ENCODE peak calls at places on chromosomes 11 and 22, in seven cellular contexts. O, M, J, N, F, Q and E are unnamed samples.

GRCh38 chr11:133531971-133532651 is at the start of gene OPCML:
- DNase-seq in N (no peak), Q (no peak), F (no peak), M (no peak), J (peak; percentile 60), O (no peak), E (no peak)

GRCh38 chr11:31764766-31765165 is 46.4 kb downstream of the PAX6 start:
- DNase-seq in Q (no peak), F (no peak), J (no peak), N (no peak), O (no peak), M (no peak), E (no peak)

GRCh38 chr11:33698921-33699320 is 1.7 kb downstream of the C11orf91 start:
- DNase-seq in N (no peak), F (no peak), M (no peak), Q (no peak), J (no peak), O (no peak), E (peak; percentile 65)

GRCh38 chr11:20715464-20715863 is 46.1 kb downstream of the NELL1 start:
- DNase-seq in N (no peak), F (no peak), Q (no peak), O (no peak), M (no peak), J (no peak), E (no peak)

GRCh38 chr11:58968251-58968711 is 29.0 kb downstream of the GLYATL1 start:
- DNase-seq in M (peak; percentile 70), N (no peak), F (no peak), O (no peak), Q (no peak), J (peak; percentile 55), E (no peak)

GRCh38 chr11:102833731-102834130 is 9.7 kb downstream of the MMP3 start:
- DNase-seq in M (no peak), F (no peak), O (no peak), N (no peak), J (no peak), Q (no peak), E (peak; percentile 65)

GRCh38 chr22:50049299-50050195 is 8.6 kb downstream of the TTLL8 start:
- DNase-seq in F (no peak), Q (no peak), N (no peak), J (no peak), O (no peak), M (no peak), E (no peak)

GRCh38 chr11:105032495-105032894 is 2.4 kb downstream of the CASP1 start:
- DNase-seq in Q (no peak), M (no peak), O (no peak), F (no peak), J (no peak), N (no peak), E (no peak)

GRCh38 chr11:129639300-129639699 is 176.3 kb upstream of the TMEM45B start:
- DNase-seq in M (no peak), N (no peak), J (no peak), O (no peak), Q (no peak), F (peak; percentile 99), E (peak; percentile 96)

GRCh38 chr22:40594924-40595323 is 41.6 kb downstream of the MRTFA start:
- DNase-seq in Q (peak; percentile 36), F (no peak), O (no peak), N (no peak), M (no peak), J (no peak), E (no peak)

GRCh38 chr22:22110548-22111266 is 128.1 kb upstream of the TOP3B start:
- DNase-seq in N (no peak), J (peak; percentile 74), F (peak; percentile 57), O (no peak), Q (no peak), M (no peak), E (peak; percentile 70)

GRCh38 chr22:29524440-29525191 is 28.9 kb downstream of the THOC5 start:
- DNase-seq in N (no peak), Q (no peak), J (peak; percentile 54), F (peak; percentile 25), M (no peak), O (no peak), E (peak; percentile 37)

GRCh38 chr22:35072939-35073338 is 7.0 kb downstream of the ISX start:
- DNase-seq in O (no peak), M (no peak), J (no peak), F (peak; percentile 2), N (no peak), Q (no peak), E (no peak)

GRCh38 chr11:74699615-74700396 is 31.4 kb downstream of the CHRDL2 start:
- DNase-seq in F (no peak), M (no peak), Q (no peak), J (no peak), O (no peak), N (no peak), E (no peak)

GRCh38 chr11:27456140-27456801 is 16.3 kb downstream of the LGR4 start:
- DNase-seq in F (no peak), O (no peak), Q (no peak), J (no peak), N (no peak), M (no peak), E (peak; percentile 22)

GRCh38 chr11:13717331-13717730 is 48.9 kb downstream of the FAR1 start:
- DNase-seq in O (no peak), N (no peak), J (no peak), M (no peak), F (peak; percentile 52), Q (no peak), E (peak; percentile 91)

GRCh38 chr22:20514658-20515406 is 7.4 kb downstream of the MED15 start:
- DNase-seq in J (no peak), M (no peak), N (no peak), O (peak; percentile 67), F (peak; percentile 95), Q (no peak), E (peak; percentile 92)

GRCh38 chr22:26714971-26715370 is 57.6 kb downstream of the MIAT start:
- DNase-seq in N (no peak), Q (no peak), J (no peak), M (no peak), F (no peak), O (no peak), E (no peak)

GRCh38 chr11:17598700-17599459 is 51.8 kb downstream of the OTOG start:
- DNase-seq in M (peak; percentile 20), F (peak; percentile 58), Q (peak; percentile 63), N (no peak), J (peak; percentile 86), O (peak; percentile 65), E (peak; percentile 29)

GRCh38 chr11:65419460-65419772 is 3.2 kb upstream of the NEAT1 start:
- DNase-seq in O (no peak), Q (no peak), M (no peak), J (no peak), F (no peak), N (no peak), E (no peak)

GRCh38 chr11:2434008-2434407 is 10.3 kb downstream of the TRPM5 start:
- DNase-seq in N (no peak), M (no peak), Q (no peak), F (no peak), O (no peak), J (no peak), E (no peak)

GRCh38 chr11:73154178-73154577 is 12.1 kb upstream of the FCHSD2 start:
- DNase-seq in J (no peak), O (no peak), N (no peak), F (no peak), M (no peak), Q (no peak), E (no peak)

GRCh38 chr11:114304969-114305368 is 8.8 kb downstream of the NNMT start:
- DNase-seq in Q (no peak), F (peak; percentile 18), O (no peak), J (no peak), M (no peak), N (no peak), E (no peak)